ENCODE peak calls at places on chromosomes 7 and 10, in eight cellular contexts. F is A549, Q is K562, P is HCT116, X is endothelial cell of umbilical vein, Y is GM12878, M is HepG2, L is H1. K is an unnamed sample.
A peak's percentile ranks its signal among the peaks of the same experiment; 100 is the strongest.

GRCh38 chr10:77866598-77866997 is 60.0 kb downstream of the DLG5 start:
- DNase-seq in Y (no peak), Q (no peak), M (no peak), P (no peak), X (no peak), F (no peak), L (no peak), K (no peak)

GRCh38 chr7:137755846-137756685 is 90.7 kb downstream of the DGKI start:
- DNase-seq in M (no peak), X (no peak), L (no peak), Q (no peak), P (no peak), F (no peak), Y (no peak), K (peak; percentile 59)

GRCh38 chr7:21355406-21355874 is 72.4 kb upstream of the SP4 start:
- DNase-seq in M (no peak), F (no peak), L (no peak), P (no peak), Q (peak; percentile 17), Y (peak; percentile 97), X (no peak), K (peak; percentile 94)

GRCh38 chr7:113768256-113768847 is 150.5 kb downstream of the PPP1R3A start:
- DNase-seq in X (no peak), Q (no peak), P (no peak), F (no peak), M (no peak), L (no peak), Y (no peak), K (no peak)

GRCh38 chr10:124894569-124895215 is 47.2 kb upstream of the ZRANB1 start:
- DNase-seq in Y (no peak), P (no peak), F (no peak), X (no peak), Q (no peak), L (no peak), M (no peak), K (no peak)

GRCh38 chr10:43822509-43823236 is 174.0 kb upstream of the ZNF32 start:
- DNase-seq in F (no peak), P (no peak), L (no peak), M (no peak), X (no peak), Q (no peak), Y (no peak), K (no peak)

GRCh38 chr7:140564643-140565042 is 76.0 kb downstream of the DENND2A start:
- DNase-seq in Q (no peak), X (no peak), L (no peak), M (no peak), Y (no peak), F (no peak), P (peak; percentile 22), K (no peak)

GRCh38 chr7:100572281-100572948 is 1.3 kb downstream of the SAP25 start:
- DNase-seq in P (no peak), F (no peak), X (no peak), Y (no peak), L (peak; percentile 52), M (no peak), Q (no peak), K (no peak)

GRCh38 chr7:120054376-120055100 is 218.4 kb upstream of the KCND2 start:
- DNase-seq in P (no peak), Y (no peak), L (no peak), Q (no peak), X (no peak), M (no peak), F (no peak), K (peak; percentile 70)

GRCh38 chr7:47470567-47471357 is 111.1 kb downstream of the TNS3 start:
- DNase-seq in F (peak; percentile 63), L (peak; percentile 61), M (peak; percentile 95), Q (no peak), P (no peak), X (no peak), Y (no peak), K (no peak)

GRCh38 chr7:132580717-132581285 is 4.5 kb upstream of the PLXNA4 start:
- DNase-seq in M (peak; percentile 68), P (peak; percentile 62), L (peak; percentile 86), F (peak; percentile 81), Q (peak; percentile 78), X (peak; percentile 78), Y (peak; percentile 7), K (peak; percentile 85)

GRCh38 chr10:87700031-87700796 is 40.5 kb downstream of the PAPSS2 start:
- DNase-seq in F (no peak), L (no peak), P (no peak), Y (no peak), X (no peak), Q (no peak), M (no peak), K (no peak)

GRCh38 chr7:151010307-151011096 is 13.8 kb downstream of the ATG9B start:
- DNase-seq in Q (peak; percentile 69), P (no peak), Y (no peak), L (no peak), X (no peak), F (no peak), M (no peak), K (no peak)

GRCh38 chr10:5876181-5876768 is 13.4 kb downstream of the ANKRD16 start:
- DNase-seq in F (no peak), Q (no peak), X (no peak), Y (no peak), P (no peak), M (no peak), L (no peak), K (no peak)

GRCh38 chr7:54878339-54878738 is 119.3 kb upstream of the SEC61G start:
- DNase-seq in M (no peak), P (no peak), X (no peak), F (no peak), L (no peak), Y (no peak), Q (no peak), K (no peak)

GRCh38 chr10:132840698-132841097 is 54.8 kb upstream of the NKX6-2 start:
- DNase-seq in Y (no peak), P (no peak), F (no peak), X (no peak), M (no peak), L (no peak), Q (no peak), K (no peak)

GRCh38 chr7:48274662-48275061 is 103.4 kb downstream of the ABCA13 start:
- DNase-seq in P (no peak), M (no peak), F (no peak), Q (no peak), L (no peak), Y (no peak), X (peak; percentile 58), K (no peak)

GRCh38 chr10:77983384-77984341 is 45.7 kb downstream of the POLR3A start:
- DNase-seq in Y (no peak), P (no peak), X (peak; percentile 89), L (no peak), F (no peak), Q (no peak), M (no peak), K (no peak)

DNA sequence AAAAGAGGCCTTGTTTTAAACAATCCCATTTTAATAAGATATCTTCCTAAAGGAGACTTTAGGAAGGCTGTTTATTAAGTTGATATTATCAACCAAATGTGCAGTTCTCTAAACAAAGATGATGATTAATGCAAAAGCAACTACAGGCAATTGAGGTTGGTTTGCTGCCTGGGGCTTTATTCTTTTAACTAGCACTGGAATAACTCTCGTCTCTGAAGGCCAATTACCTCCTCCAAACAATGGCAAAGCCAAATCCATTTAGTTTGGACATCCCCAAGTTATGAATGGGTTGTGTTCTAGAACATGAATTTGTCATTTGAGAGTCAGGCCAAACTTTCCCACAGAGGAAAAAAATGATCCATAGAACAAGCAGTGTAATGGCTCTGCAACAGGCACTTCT is 114.1 kb downstream of the SLC16A9 start:
- DNase-seq in P (no peak), X (no peak), M (no peak), L (no peak), Q (no peak), F (no peak), Y (no peak), K (no peak)
- TF ChIP-seq MAX in P (no peak), X (no peak), M (no peak), L (no peak), Q (no peak), F (no peak), Y (no peak), K (no peak)

DNA sequence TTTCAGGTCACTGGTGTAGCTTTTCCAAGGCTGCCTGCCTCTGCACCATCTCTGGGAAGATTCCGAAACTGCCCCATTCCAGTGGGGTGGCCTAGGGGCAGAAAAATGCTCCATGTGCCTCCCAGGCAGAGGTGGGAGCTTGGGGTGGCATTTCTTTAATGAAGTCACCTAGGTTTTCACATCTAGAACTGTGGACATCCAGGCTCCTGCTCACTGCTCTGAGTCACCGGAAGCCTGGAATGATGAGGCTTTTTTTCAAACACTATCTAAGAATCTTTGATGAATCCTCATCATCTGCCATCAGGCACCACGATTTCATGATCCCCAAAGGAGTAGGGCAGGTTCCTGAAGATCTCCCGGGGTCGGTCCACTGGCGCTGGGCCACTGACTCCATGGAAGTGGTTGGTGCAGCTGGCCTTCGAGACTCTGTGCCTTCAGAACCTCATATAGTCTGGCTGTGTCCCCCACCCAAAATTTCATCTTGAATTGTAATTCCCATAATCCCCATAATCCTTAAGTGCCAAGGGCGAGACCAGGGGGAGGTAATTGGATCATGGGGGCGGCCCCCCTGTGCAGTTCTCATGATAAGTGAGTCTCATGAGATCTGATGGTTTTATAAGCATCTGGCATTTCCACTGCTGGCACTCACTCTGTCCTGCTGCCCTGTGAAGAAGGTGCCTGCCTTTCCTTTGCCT is 37.1 kb downstream of the MTURN start:
- DNase-seq in M (no peak), X (no peak), P (no peak), Y (no peak), F (peak; percentile 19), Q (no peak), L (no peak), K (no peak)
- TF ChIP-seq POLR2A in M (no peak), X (no peak), P (no peak), Y (no peak), F (no peak), Q (no peak), L (no peak), K (no peak)

GRCh38 chr7:91031757-91032156 is 232.5 kb upstream of the FZD1 start:
- DNase-seq in P (no peak), Y (no peak), Q (no peak), M (no peak), L (no peak), F (no peak), X (no peak), K (no peak)
- TF ChIP-seq CTCF in P (no peak), Y (no peak), Q (no peak), M (no peak), L (no peak), F (no peak), X (no peak), K (no peak)

GRCh38 chr10:86437447-86437846 is 70.9 kb upstream of the GRID1 start:
- DNase-seq in F (no peak), M (no peak), L (no peak), X (no peak), Q (no peak), Y (no peak), P (no peak), K (no peak)

GRCh38 chr10:86440874-86441838 is 74.6 kb upstream of the GRID1 start:
- DNase-seq in P (no peak), L (no peak), Y (no peak), Q (no peak), M (peak; percentile 99), X (peak; percentile 37), F (peak; percentile 94), K (no peak)

GRCh38 chr10:86436963-86437362 is 70.4 kb upstream of the GRID1 start:
- DNase-seq in M (no peak), F (no peak), Q (no peak), X (no peak), L (no peak), Y (no peak), P (no peak), K (no peak)

GRCh38 chr10:86438091-86438749 is 71.6 kb upstream of the GRID1 start:
- DNase-seq in L (no peak), P (no peak), M (peak; percentile 89), F (no peak), Q (no peak), Y (no peak), X (no peak), K (no peak)

GRCh38 chr10:86439544-86439943 is 72.9 kb upstream of the GRID1 start:
- DNase-seq in L (no peak), Y (no peak), X (no peak), Q (no peak), M (peak; percentile 66), P (no peak), F (peak; percentile 88), K (peak; percentile 92)
- TF ChIP-seq MAX in L (no peak), Y (no peak), X (no peak), Q (no peak), M (peak; percentile 21), P (no peak), F (no peak), K (peak; percentile 75)

K was measured in NB4.